ENCODE peak calls at places on chromosomes 13 and 19, in four cellular contexts. E is dorsolateral prefrontal cortex; F is activated CD8-positive, alpha-beta T cell treated with anti-CD3 and anti-CD28 coated beads for 36 hours; X is cardiac fibroblast. I is an unnamed sample.

GRCh38 chr13:32713397-32713796 is 127.1 kb downstream of the PDS5B start:
- DNase-seq in X (no peak), F (no peak), E (no peak), I (no peak)

GRCh38 chr19:40613669-40614594 is 12.8 kb downstream of the LTBP4 start:
- DNase-seq in F (peak), E (no peak), X (peak), I (peak)

GRCh38 chr13:109214393-109214792 is 572.0 kb downstream of the IRS2 start:
- DNase-seq in X (peak), E (no peak), F (no peak), I (no peak)

GRCh38 chr13:101757446-101758039 is 305.1 kb downstream of the ITGBL1 start:
- DNase-seq in E (no peak), X (peak), F (no peak), I (peak)

GRCh38 chr19:46350029-46350757 is 3.3 kb downstream of the PPP5C start:
- DNase-seq in E (no peak), X (no peak), F (peak), I (peak)

GRCh38 chr13:95233026-95233635 is 68.1 kb downstream of the ABCC4 start:
- DNase-seq in E (no peak), F (no peak), X (no peak), I (no peak)

GRCh38 chr19:2207991-2208860 is 27.9 kb downstream of the PLEKHJ1 start:
- DNase-seq in E (no peak), F (peak), X (peak), I (peak)

GRCh38 chr19:19386373-19386869 is 19.1 kb upstream of the GATAD2A start:
- DNase-seq in E (no peak), X (no peak), F (peak), I (no peak)

GRCh38 chr13:31499274-31499673 is 240.1 kb upstream of the RXFP2 start:
- DNase-seq in X (no peak), F (no peak), E (no peak), I (no peak)

GRCh38 chr13:73860501-73860900 is 273.7 kb downstream of the KLF12 start:
- DNase-seq in E (no peak), X (no peak), F (no peak), I (no peak)

GRCh38 chr19:44640518-44640917 is 3.2 kb upstream of the PVR start:
- DNase-seq in E (no peak), X (peak), F (no peak), I (no peak)

GRCh38 chr13:105937451-105937850 is 598.0 kb downstream of the EFNB2 start:
- DNase-seq in E (no peak), X (no peak), F (no peak), I (no peak)

GRCh38 chr19:31378404-31378803 is 29.2 kb upstream of the TSHZ3 start:
- DNase-seq in F (no peak), E (peak), X (peak), I (no peak)

GRCh38 chr19:3455393-3455955 is 24.9 kb downstream of the SMIM24 start:
- DNase-seq in X (no peak), F (no peak), E (no peak), I (no peak)

GRCh38 chr19:40802300-40803169 is 3.5 kb downstream of the EGLN2 start:
- DNase-seq in E (no peak), F (no peak), X (no peak), I (no peak)

GRCh38 chr19:32874605-32875004 is 5.0 kb upstream of the SLC7A9 start:
- DNase-seq in E (no peak), X (no peak), F (no peak), I (no peak)

GRCh38 chr19:30799854-30800755 is 427.9 kb downstream of the ZNF536 start:
- DNase-seq in X (no peak), E (peak), F (peak), I (no peak)

GRCh38 chr13:112911285-112911701 is 57.7 kb upstream of the MCF2L start:
- DNase-seq in X (no peak), E (no peak), F (no peak), I (no peak)

GRCh38 chr19:3575949-3576673 is 3.4 kb downstream of the HMG20B start:
- DNase-seq in F (no peak), E (no peak), X (no peak), I (no peak)

GRCh38 chr19:2253106-2254051 is 2.8 kb downstream of the JSRP1 start:
- DNase-seq in E (no peak), F (peak), X (no peak), I (peak)

GRCh38 chr19:1111641-1112253 is 8.0 kb downstream of the GPX4 start:
- DNase-seq in E (no peak), X (no peak), F (no peak), I (no peak)

GRCh38 chr19:40191836-40192646 is 815 bp downstream of the MAP3K10 start:
- DNase-seq in X (no peak), F (peak), E (no peak), I (peak)

GRCh38 chr19:39544201-39544903 is 4.4 kb upstream of the EID2 start:
- DNase-seq in X (peak), F (peak), E (no peak), I (no peak)

GRCh38 chr19:28932446-28932845 is 280.5 kb downstream of the UQCRFS1 start:
- DNase-seq in X (no peak), F (no peak), E (no peak), I (no peak)

GRCh38 chr19:49423985-49424303 is 703 bp upstream of the PTH2 start:
- DNase-seq in E (no peak), X (no peak), F (peak), I (no peak)

GRCh38 chr13:30376426-30377311 is 45.6 kb upstream of the UBE2L5 start:
- DNase-seq in E (no peak), F (peak), X (no peak), I (peak)

I was measured in GM12865.